ENCODE peak calls at places on chromosomes 4 and X, in ten cellular contexts. C, M, D, I, J, F, Y, R, S and X are unnamed samples.

GRCh38 chr4:155602351-155603140 is 64.1 kb upstream of the GUCY1A1 start:
- DNase-seq in R (no peak), C (no peak), Y (no peak), D (no peak), J (no peak), I (no peak), F (no peak), S (no peak), M (peak; percentile 38), X (no peak)

GRCh38 chr4:105619193-105619931 is 66.9 kb downstream of the ARHGEF38 start:
- DNase-seq in R (no peak), J (peak; percentile 60), S (no peak), I (peak; percentile 55), F (no peak), D (no peak), Y (no peak), M (no peak), C (peak; percentile 56), X (no peak)

GRCh38 chrX:105462191-105462590 is 241.7 kb upstream of the TEX13A start:
- DNase-seq in R (no peak), D (no peak), Y (no peak), I (no peak), J (no peak), S (no peak), C (no peak), M (no peak), F (no peak), X (no peak)

GRCh38 chr4:186724861-186725419 is 1.3 kb upstream of the FAT1 start:
- DNase-seq in C (no peak), F (no peak), D (no peak), J (no peak), S (no peak), R (no peak), Y (no peak), M (peak; percentile 36), I (no peak), X (peak; percentile 29)

GRCh38 chr4:3413675-3414420 is 27.9 kb upstream of the HGFAC start:
- DNase-seq in M (no peak), Y (no peak), J (peak; percentile 33), C (no peak), F (no peak), S (no peak), I (no peak), R (no peak), D (no peak), X (no peak)

GRCh38 chr4:173478136-173478860 is 51.7 kb downstream of the HAND2 start:
- DNase-seq in S (no peak), R (no peak), M (peak; percentile 70), D (no peak), Y (no peak), I (no peak), C (no peak), F (no peak), J (no peak), X (no peak)

GRCh38 chr4:120877021-120877420 is 45.5 kb downstream of the PRDM5 start:
- DNase-seq in J (no peak), D (no peak), F (no peak), C (no peak), I (no peak), S (no peak), M (no peak), R (no peak), Y (no peak), X (no peak)

GRCh38 chr4:46975841-46976551 is 17.4 kb downstream of the GABRA4 start:
- DNase-seq in C (no peak), Y (no peak), D (no peak), M (no peak), F (no peak), S (no peak), I (no peak), J (no peak), R (no peak), X (no peak)

GRCh38 chr4:6824071-6824470 is 41.5 kb downstream of the KIAA0232 start:
- DNase-seq in C (no peak), I (no peak), S (no peak), D (no peak), J (no peak), Y (no peak), F (no peak), M (no peak), R (no peak), X (no peak)

GRCh38 chrX:155263854-155264628 is at the start of gene RAB39B:
- DNase-seq in I (peak; percentile 82), J (peak; percentile 82), R (peak; percentile 3), S (peak; percentile 12), D (peak; percentile 51), M (peak; percentile 75), Y (peak; percentile 71), C (peak; percentile 28), F (no peak), X (peak; percentile 56)
- TF ChIP-seq CTCF in I (no peak), J (peak; percentile 21), R (no peak), S (peak; percentile 9), D (peak; percentile 10), M (no peak), Y (peak; percentile 11), C (no peak), F (peak; percentile 20), X (peak; percentile 3)

GRCh38 chrX:47637546-47638195 is 7.9 kb upstream of the CFP start:
- DNase-seq in F (no peak), I (no peak), S (no peak), R (no peak), Y (peak; percentile 69), J (no peak), M (no peak), D (no peak), C (peak; percentile 37), X (peak; percentile 74)
- TF ChIP-seq CTCF in F (no peak), I (no peak), S (peak; percentile 9), R (no peak), Y (no peak), J (no peak), M (no peak), D (no peak), C (no peak), X (peak; percentile 3)

DNA sequence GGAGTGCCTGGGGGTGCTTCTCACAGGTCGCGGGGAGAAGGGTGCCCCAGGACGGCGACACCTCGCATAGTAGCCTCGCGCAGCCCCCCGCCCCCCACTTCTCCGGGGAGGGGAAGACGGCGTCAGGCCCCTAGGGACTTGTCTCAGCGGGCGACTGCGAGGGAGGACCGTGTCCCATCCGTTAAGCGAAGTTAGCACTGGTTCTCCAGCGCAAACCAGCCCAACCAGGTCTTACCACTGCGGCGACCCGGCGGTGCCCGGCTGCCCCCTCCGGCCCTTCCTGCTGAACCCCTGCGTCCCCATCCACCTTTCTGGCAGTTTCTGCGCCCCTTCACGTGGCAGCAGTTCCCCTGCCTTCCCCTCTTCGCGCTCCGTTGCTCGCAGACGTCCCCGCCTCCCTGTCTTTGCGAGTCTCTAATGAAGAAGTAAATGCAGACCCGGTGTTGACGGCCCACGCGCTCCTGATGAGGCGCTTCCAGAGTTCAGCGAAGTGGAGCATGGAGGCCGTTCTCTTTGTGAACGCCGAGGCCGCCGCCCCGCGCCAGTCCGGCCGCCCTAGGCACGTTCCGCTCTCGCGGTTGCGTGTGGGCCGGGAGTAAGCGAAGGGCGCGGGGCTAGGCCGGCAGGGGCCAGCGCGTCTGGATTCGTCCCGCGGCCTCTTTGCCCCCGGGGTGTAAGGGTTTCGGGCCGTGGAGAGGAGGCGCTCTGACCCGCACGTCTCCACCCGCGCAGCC is 3.0 kb downstream of the SLIT2 start:
- DNase-seq in I (no peak), Y (peak; percentile 35), M (no peak), F (peak; percentile 86), C (peak; percentile 8), S (peak; percentile 28), J (no peak), R (no peak), D (no peak), X (peak; percentile 23)
- TF ChIP-seq CTCF in I (no peak), Y (no peak), M (no peak), F (no peak), C (no peak), S (no peak), J (no peak), R (no peak), D (no peak), X (no peak)

DNA sequence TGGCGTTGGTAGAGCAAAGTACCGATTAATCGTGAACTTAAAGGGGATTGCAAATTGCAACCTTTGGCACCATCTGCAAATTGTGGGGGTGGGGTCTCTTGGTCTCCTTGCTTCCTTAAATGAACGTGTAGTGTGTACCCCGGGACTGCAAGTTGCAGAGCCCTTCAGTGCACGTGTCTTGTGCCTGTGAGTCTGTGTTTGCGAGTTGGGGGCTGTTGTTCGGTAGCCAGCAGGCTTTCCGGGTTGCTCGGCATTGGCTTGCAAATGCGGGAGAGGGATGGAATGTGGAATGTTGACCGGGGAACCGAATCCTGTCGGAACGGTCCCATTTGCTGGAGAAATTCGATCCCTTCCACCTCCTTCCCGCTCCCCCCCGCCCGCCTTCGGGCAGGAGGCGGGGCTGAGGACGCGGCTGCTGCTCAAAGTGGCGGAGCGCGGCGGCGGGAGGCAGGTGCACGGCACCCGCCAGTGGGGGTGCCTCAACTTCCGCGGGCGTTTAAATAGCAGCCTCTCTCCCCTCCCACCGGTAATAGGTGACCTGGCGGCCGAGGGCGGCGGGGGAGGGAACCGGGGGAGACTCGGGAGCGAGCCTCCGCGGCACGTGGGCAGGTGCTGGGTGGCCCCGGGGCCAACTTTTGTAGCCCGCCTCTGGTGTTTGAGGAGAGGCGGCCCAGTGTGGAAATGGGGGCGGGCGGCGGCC is 1.5 kb downstream of the JADE1 start:
- DNase-seq in Y (peak; percentile 81), D (peak; percentile 60), S (peak; percentile 79), M (peak; percentile 79), F (peak; percentile 86), R (peak; percentile 81), I (peak; percentile 95), J (peak; percentile 71), C (peak; percentile 76), X (peak; percentile 90)
- TF ChIP-seq CTCF in Y (no peak), D (no peak), S (no peak), M (no peak), F (no peak), R (no peak), I (no peak), J (no peak), C (no peak), X (no peak)

DNA sequence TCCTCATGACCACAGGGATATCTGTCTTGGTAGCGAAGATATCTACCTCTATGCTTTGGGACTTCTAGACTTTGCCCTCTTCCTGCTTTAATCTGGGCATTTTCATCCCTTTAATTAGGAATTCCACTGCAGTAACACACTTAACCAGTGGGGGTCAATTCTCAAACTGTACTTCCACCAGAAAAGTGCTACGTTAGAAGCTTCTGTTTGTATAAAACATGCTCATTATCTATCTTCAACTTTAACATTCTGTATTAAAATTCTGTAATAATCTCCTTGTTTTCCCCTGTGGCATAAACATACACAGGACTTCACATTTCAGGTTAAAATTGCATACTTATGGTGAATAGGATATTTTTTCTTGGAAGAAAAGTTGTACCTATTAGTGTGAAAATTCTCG is 105.6 kb downstream of the AMMECR1 start:
- DNase-seq in R (no peak), M (peak; percentile 16), J (no peak), F (no peak), I (no peak), S (no peak), C (no peak), Y (no peak), D (peak; percentile 17), X (no peak)
- TF ChIP-seq CTCF in R (peak; percentile 25), M (peak; percentile 24), J (no peak), F (peak; percentile 38), I (no peak), S (peak; percentile 48), C (no peak), Y (no peak), D (no peak), X (no peak)